ENCODE peak calls at places on chromosomes 2 and 18, in four cellular contexts. H is K562, C is GM12878, V is HepG2. I is an unnamed sample.

GRCh38 chr2:20423847-20424246 is 23.0 kb upstream of the RHOB start:
- DNase-seq in H (no peak), C (no peak), V (no peak), I (no peak)

GRCh38 chr2:66438498-66439290 is 3.8 kb downstream of the MEIS1 start:
- DNase-seq in H (no peak), C (no peak), V (no peak), I (no peak)

GRCh38 chr18:59009846-59010245 is 129.8 kb upstream of the SEC11C start:
- DNase-seq in H (no peak), C (no peak), V (no peak), I (no peak)

GRCh38 chr18:41967680-41968079 is 12.6 kb downstream of the PIK3C3 start:
- DNase-seq in H (no peak), C (no peak), V (no peak), I (no peak)

GRCh38 chr2:139162957-139163356 is 382.8 kb upstream of the NXPH2 start:
- DNase-seq in H (no peak), C (no peak), V (no peak), I (no peak)

GRCh38 chr2:42045389-42045788 is 2.4 kb upstream of the PKDCC start:
- DNase-seq in H (no peak), C (no peak), V (no peak), I (no peak)

GRCh38 chr18:7577706-7578105 is 10.6 kb downstream of the PTPRM start:
- DNase-seq in H (no peak), C (no peak), V (peak; percentile 66), I (no peak)

GRCh38 chr2:6880200-6880733 is 2.7 kb downstream of the RSAD2 start:
- DNase-seq in H (no peak), C (no peak), V (no peak), I (no peak)

GRCh38 chr2:62112192-62112591 is 83.7 kb upstream of the B3GNT2 start:
- DNase-seq in H (no peak), C (no peak), V (no peak), I (no peak)

GRCh38 chr2:165016772-165017411 is 61.6 kb upstream of the SLC38A11 start:
- DNase-seq in H (no peak), C (no peak), V (peak; percentile 48), I (peak; percentile 62)

GRCh38 chr18:47754311-47755101 is 176.0 kb downstream of the SMAD2 start:
- DNase-seq in H (peak; percentile 76), C (no peak), V (peak; percentile 23), I (peak; percentile 84)

GRCh38 chr2:12607971-12608370 is 108.8 kb upstream of the TRIB2 start:
- DNase-seq in H (no peak), C (no peak), V (no peak), I (no peak)

GRCh38 chr2:42368817-42369550 is 8.0 kb upstream of the COX7A2L start:
- DNase-seq in H (no peak), C (no peak), V (no peak), I (no peak)

GRCh38 chr2:108612514-108613183 is 78.4 kb downstream of the LIMS1 start:
- DNase-seq in H (peak; percentile 32), C (peak; percentile 91), V (no peak), I (no peak)

GRCh38 chr2:98457045-98457696 is 12.5 kb downstream of the INPP4A start:
- DNase-seq in H (no peak), C (no peak), V (no peak), I (no peak)

GRCh38 chr18:79026491-79026890 is 42.7 kb upstream of the ATP9B start:
- DNase-seq in H (no peak), C (no peak), V (no peak), I (no peak)

GRCh38 chr2:209549589-209549988 is 125.7 kb downstream of the MAP2 start:
- DNase-seq in H (no peak), C (no peak), V (no peak), I (no peak)

GRCh38 chr18:43049021-43049420 is 66.5 kb downstream of the RIT2 start:
- DNase-seq in H (no peak), C (no peak), V (no peak), I (no peak)

GRCh38 chr2:84906900-84907714 is 1.7 kb downstream of the TMSB10 start:
- DNase-seq in H (peak; percentile 14), C (no peak), V (peak; percentile 57), I (peak; percentile 70)

GRCh38 chr2:86790828-86791561 is at the start of gene CD8A:
- DNase-seq in H (no peak), C (no peak), V (no peak), I (peak; percentile 20)

GRCh38 chr2:109690457-109690821 is 76.3 kb downstream of the SOWAHC start:
- DNase-seq in H (no peak), C (no peak), V (no peak), I (no peak)

GRCh38 chr2:1653137-1653789 is 91.1 kb downstream of the PXDN start:
- DNase-seq in H (no peak), C (no peak), V (no peak), I (no peak)

GRCh38 chr2:43370705-43371104 is 144.3 kb upstream of the ZFP36L2 start:
- DNase-seq in H (no peak), C (no peak), V (no peak), I (no peak)

GRCh38 chr2:69830045-69830905 is 815 bp downstream of the GMCL1 start:
- DNase-seq in H (peak; percentile 33), C (no peak), V (peak; percentile 47), I (peak; percentile 39)

GRCh38 chr2:189379287-189379630 is 62.0 kb upstream of the WDR75 start:
- DNase-seq in H (no peak), C (no peak), V (no peak), I (no peak)

GRCh38 chr2:98134138-98134537 is 47.2 kb downstream of the VWA3B start:
- DNase-seq in H (no peak), C (peak; percentile 15), V (no peak), I (no peak)

DNA sequence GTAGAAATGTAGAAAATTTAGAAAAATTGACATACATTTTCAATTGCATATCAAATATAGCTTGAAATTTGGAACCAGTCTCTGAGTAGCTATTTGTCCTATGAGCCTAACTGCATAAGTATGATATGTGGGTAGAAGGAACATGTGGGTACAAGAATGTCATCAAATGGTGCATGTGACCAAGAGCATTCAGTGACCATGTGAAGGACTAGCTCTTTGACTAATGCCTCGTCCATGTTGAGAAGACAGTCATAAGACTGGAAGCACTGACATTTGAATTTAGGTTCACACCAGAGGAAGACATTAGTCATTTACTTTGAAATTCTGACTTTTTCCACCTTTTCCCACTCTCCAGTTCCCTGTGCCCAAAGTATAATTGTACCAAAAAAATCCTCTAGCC is 12.6 kb downstream of the MRPL44 start:
- DNase-seq in H (no peak), C (no peak), V (no peak), I (no peak)
- TF ChIP-seq ZBTB33 in H (no peak), C (no peak), V (no peak), I (no peak)

DNA sequence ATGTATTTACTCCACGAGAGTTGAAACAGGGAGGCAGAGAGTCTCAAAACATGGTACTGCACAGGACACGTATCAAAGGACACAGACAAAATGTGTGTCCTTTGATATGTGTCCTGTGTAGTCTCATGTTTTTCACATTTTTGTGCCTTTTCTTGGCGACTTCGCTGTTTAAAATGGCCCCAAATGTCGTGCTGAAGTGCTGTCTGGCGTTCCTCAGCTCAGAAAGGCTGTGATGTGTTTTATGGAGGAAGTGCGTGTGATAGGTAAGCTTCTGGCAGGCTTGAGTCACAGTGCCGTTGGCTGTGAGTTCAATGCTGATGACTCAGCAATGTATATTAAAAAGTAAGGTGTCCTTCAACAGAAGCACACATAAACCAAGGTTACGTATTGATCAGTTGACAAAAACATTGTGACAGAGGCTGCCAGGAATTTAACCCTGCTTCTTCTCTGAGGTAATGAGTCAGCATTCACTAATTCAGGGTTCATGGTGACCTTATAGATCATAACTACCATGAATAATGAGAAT is 78.2 kb downstream of the DYSF start:
- DNase-seq in H (peak; percentile 30), C (no peak), V (peak; percentile 79), I (no peak)
- TF ChIP-seq TAF1 in H (no peak), C (no peak), V (no peak), I (no peak)

GRCh38 chr2:26432363-26432762 is 30.6 kb downstream of the DRC1 start:
- DNase-seq in H (no peak), C (no peak), V (no peak), I (peak; percentile 62)
- H2AFZ ChIP-seq in H (peak overlapping the region; percentile 4), C (no peak overlapping the region), V (no peak overlapping the region), I (no peak overlapping the region)

GRCh38 chr2:54618646-54619565 is 104.6 kb upstream of the EML6 start:
- DNase-seq in H (no peak), C (no peak), V (peak; percentile 77), I (no peak)
- TF ChIP-seq ZBTB33 in H (no peak), C (no peak), V (no peak), I (no peak)

I was measured in SK-N-SH.